ENCODE peak calls at places on chromosome 10, in ten cellular contexts. K is astrocyte; H is pancreas; Q is H9; V is CD4-positive, alpha-beta memory T cell; B is heart right ventricle; E is testis; R is neuronal stem cell; J is CD8-positive, alpha-beta T cell; G is stomach. A is an unnamed sample. For H3K27me3 and H3K4me1, the result is how much of the 10 kb centered on the place peaks cover.

GRCh38 chr10:58239561-58240169 is 28.0 kb downstream of the IPMK start:
- DNase-seq in V (no peak), J (no peak), G (no peak), H (no peak), E (no peak), R (no peak), K (no peak), B (no peak), Q (no peak), A (no peak)

GRCh38 chr10:43237631-43238446 is 29.0 kb downstream of the RASGEF1A start:
- DNase-seq in R (no peak), K (no peak), V (no peak), Q (peak), H (peak), J (no peak), E (peak), B (no peak), G (no peak), A (no peak)

GRCh38 chr10:14486777-14487510 is 156.2 kb upstream of the FRMD4A start:
- DNase-seq in J (no peak), G (no peak), K (peak), E (peak), V (no peak), H (no peak), Q (no peak), R (no peak), B (no peak), A (no peak)

GRCh38 chr10:5291501-5292195 is 73.1 kb upstream of the UCN3 start:
- DNase-seq in Q (no peak), B (peak), J (peak), R (no peak), K (peak), V (peak), H (no peak), G (no peak), E (peak), A (peak)

GRCh38 chr10:5741276-5741675 is 56.6 kb downstream of the TASOR2 start:
- DNase-seq in V (no peak), H (no peak), K (no peak), B (no peak), J (no peak), R (no peak), G (no peak), E (no peak), Q (no peak), A (no peak)

GRCh38 chr10:58665361-58665760 is 152.7 kb downstream of the BICC1 start:
- DNase-seq in Q (no peak), H (no peak), V (no peak), J (no peak), B (no peak), E (no peak), G (no peak), K (peak), R (no peak), A (no peak)

GRCh38 chr10:71726673-71727428 is 7.3 kb upstream of the C10orf105 start:
- DNase-seq in V (peak), R (no peak), B (no peak), Q (no peak), H (peak), J (peak), K (no peak), E (no peak), G (no peak), A (no peak)

GRCh38 chr10:128852902-128853301 is 614.1 kb upstream of the MGMT start:
- DNase-seq in J (no peak), B (no peak), H (no peak), K (no peak), G (no peak), V (no peak), R (no peak), E (no peak), Q (no peak), A (peak)

GRCh38 chr10:100656479-100656878 is 88.9 kb upstream of the PAX2 start:
- DNase-seq in G (no peak), Q (peak), B (no peak), J (no peak), E (no peak), R (no peak), H (no peak), V (no peak), K (no peak), A (no peak)

GRCh38 chr10:16612148-16612742 is 90.6 kb upstream of the C1QL3 start:
- DNase-seq in V (no peak), B (no peak), R (peak), Q (peak), G (no peak), J (no peak), K (peak), H (no peak), E (no peak), A (no peak)

GRCh38 chr10:6987536-6987945 is 407.5 kb upstream of the PRKCQ start:
- DNase-seq in E (no peak), Q (no peak), J (no peak), V (no peak), B (no peak), G (no peak), K (no peak), H (no peak), R (no peak), A (no peak)
- H3K27me3 ChIP-seq in E (under half), Q (under half), J (under half), V (under half), B (under half), G (under half), K (under half), H (under half), R (under half), A (under half)

DNA sequence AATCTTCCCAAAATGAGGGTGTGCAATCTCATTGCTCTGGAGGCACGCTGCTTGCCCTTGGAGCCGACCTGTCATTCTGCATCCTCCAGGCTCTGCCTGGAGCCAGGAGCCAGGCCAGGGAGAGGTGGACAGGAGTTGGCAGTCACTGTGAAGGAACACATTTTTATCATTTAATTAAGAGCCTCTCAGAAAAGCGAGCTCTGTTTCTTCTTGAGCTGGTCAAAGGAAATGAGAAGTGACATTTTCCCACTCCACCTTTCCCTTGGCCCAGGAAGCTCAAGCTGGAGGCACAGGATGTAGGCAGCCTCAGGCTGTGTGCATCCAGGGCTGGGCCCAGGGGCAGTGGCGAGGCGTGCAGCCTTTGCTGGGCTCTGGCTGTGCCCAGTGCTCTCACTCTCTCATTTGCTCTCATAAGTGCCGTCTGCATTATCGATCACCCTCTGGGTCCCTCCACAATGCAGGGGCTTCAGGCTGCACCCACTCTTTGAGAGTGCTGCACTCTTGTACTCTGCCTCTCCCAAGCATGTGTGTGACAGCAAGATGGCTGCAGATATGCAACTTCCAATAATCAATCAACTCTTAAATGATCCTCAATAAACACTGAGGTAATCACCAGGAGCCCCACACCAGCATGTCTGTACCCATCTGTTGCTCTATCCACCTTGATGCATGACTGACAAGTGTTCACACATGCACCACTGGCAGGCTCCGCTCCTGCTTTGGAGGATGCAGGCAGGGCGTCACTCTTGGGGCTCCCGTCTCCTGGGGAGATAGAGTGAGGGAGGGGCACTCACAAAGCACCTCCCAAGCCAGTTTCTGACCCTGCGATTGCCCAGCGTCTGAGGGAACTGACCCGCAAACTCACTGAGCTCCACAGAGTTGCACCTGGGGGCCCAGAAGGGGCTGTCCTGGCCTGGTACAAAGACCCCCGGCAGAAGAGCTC is 171.4 kb downstream of the ZNF248 start:
- DNase-seq in R (no peak), B (no peak), V (no peak), E (no peak), J (no peak), K (no peak), Q (no peak), G (no peak), H (no peak), A (no peak)
- H3K4me1 ChIP-seq in R (under half), B (under half), V (under half), E (under half), J (under half), K (under half), Q (under half), G (under half), H (under half), A (under half)

GRCh38 chr10:123904834-123905409 is 13.3 kb upstream of the CPXM2 start:
- DNase-seq in R (no peak), G (no peak), K (no peak), H (no peak), J (no peak), E (no peak), B (no peak), Q (peak), V (no peak), A (no peak)

GRCh38 chr10:123909866-123910265 is 18.3 kb upstream of the CPXM2 start:
- DNase-seq in K (no peak), G (no peak), J (no peak), H (no peak), B (no peak), Q (no peak), E (no peak), V (no peak), R (no peak), A (no peak)

GRCh38 chr10:123911866-123912265 is 20.3 kb upstream of the CPXM2 start:
- DNase-seq in E (no peak), G (no peak), B (no peak), H (no peak), V (no peak), K (no peak), R (no peak), J (no peak), Q (no peak), A (no peak)

GRCh38 chr10:123908379-123908778 is 16.8 kb upstream of the CPXM2 start:
- DNase-seq in E (no peak), R (no peak), B (no peak), G (no peak), V (no peak), H (no peak), K (no peak), J (no peak), Q (no peak), A (no peak)

DNA sequence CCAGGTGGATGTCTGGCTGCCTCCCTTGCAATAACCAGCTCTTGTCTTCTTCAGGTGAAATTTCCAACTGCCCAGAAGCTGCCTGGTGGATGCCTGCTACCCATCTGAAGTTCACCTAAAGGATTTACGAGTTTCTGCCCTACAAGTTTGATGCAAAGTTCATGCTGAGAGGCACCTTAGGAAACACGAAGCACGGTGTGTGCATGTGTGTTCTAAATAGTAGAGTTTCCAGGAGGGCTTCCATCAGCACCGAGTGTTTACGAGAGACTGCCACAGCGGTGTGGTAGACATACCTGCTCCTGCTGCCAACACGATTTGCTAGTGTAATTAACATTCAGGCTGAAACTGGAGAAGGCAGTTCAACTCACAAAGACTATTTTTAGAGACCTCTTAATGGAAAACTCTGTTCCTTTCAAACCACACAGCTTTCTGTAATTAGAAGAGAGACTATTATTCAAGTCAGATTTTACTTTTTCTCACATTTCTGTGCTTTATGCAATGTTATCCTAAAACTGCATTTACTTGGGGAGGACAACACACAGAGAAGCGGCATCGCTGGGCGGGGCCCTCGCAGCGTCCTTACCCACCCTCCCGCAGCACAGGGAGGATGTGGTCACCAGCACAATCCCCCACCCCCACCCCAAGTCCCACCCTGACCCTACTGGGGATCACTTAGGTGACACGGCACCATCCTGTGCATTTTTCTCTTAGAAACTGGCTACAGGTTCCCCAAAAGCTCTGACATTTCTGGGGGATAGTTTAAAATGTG is 15.5 kb upstream of the CPXM2 start:
- DNase-seq in E (no peak), H (no peak), G (no peak), R (no peak), Q (no peak), J (no peak), B (no peak), K (no peak), V (no peak), A (no peak)
- H3K27me3 ChIP-seq in E (under half), H (under half), G (half or more), R (under half), Q (under half), J (under half), B (under half), K (under half), V (under half), A (under half)

GRCh38 chr10:133264455-133264854 is 12.2 kb downstream of the ADAM8 start:
- DNase-seq in H (no peak), E (no peak), R (no peak), J (peak), V (peak), G (no peak), B (no peak), Q (no peak), K (no peak), A (no peak)
- H3K4me1 ChIP-seq in H (under half), E (under half), R (under half), J (under half), V (half or more), G (half or more), B (under half), Q (under half), K (under half), A (under half)

DNA sequence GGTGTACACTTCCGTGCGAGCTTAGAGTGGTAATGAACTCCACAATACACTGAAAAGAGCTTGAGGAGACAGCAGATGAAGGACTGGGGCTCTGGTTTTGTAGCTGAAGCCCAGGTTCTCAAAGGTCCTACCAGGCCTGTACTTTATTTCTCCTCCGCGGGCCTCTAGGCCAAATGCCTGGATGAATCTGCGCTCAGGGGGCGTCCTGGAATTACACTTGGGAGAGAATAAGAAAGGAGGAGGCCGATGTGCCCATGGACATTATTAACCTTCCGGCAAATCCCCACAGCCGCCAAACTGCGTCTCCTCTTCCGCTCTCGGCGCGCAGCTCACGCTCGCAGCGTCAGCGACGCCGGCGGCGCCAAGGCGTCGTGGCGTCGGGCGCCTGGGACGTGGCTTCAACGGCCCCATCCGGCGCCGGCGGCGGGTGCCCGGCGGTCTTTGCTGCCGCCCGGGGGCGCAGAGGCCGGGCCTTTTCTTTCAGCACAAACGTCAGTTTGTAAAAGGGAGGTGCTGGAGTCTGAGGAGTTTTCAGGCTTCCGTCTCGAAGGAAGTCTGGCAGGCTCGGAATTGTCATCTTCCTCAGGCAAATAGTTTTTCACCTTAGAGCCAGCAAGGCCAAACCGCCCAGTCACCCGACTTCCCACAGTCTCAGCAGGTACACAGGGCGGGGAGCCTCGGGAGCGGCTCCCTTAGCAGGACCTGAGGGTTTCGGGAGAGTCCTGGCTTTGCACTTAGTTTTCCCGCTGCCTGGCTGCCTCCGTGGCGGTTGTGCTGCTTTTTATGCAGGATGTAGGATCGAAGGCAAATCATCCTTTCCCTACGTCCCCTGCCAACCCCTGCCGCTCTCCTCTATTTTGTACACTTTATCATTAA is at the start of gene CCDC7:
- DNase-seq in K (peak), H (peak), G (peak), Q (peak), V (peak), R (peak), J (peak), E (peak), B (peak), A (peak)
- H3K27me3 ChIP-seq in K (under half), H (under half), G (under half), Q (under half), V (under half), R (under half), J (under half), E (under half), B (under half), A (under half)

GRCh38 chr10:48455055-48455391 is 148.5 kb downstream of the MAPK8 start:
- DNase-seq in H (peak), B (no peak), K (no peak), V (no peak), E (no peak), R (no peak), Q (peak), J (no peak), G (no peak), A (no peak)
- H3K4me1 ChIP-seq in H (under half), B (under half), K (under half), V (under half), E (under half), R (under half), Q (under half), J (under half), G (under half), A (under half)

A was measured in tibial nerve.